ENCODE peak calls at places on chromosomes 13 and 19, in four cellular contexts. One of them, this sample, is unnamed.
A peak's percentile ranks its signal among the peaks of the same experiment; 100 is the strongest.

GRCh38 chr19:55486971-55487883 is 1.0 kb upstream of the SSC5D start:
- DNase-seq in cardiac fibroblast: peak; percentile 96
- DNase-seq in tibial nerve: peak; percentile 74
- DNase-seq in caudate nucleus: no peak
- DNase-seq in this sample: peak; percentile 99

GRCh38 chr19:45245334-45245787 is at the start of gene EXOC3L2:
- DNase-seq in cardiac fibroblast: peak; percentile 30
- DNase-seq in tibial nerve: no peak
- DNase-seq in caudate nucleus: no peak
- DNase-seq in this sample: no peak

GRCh38 chr13:72963762-72964161 is 95.0 kb upstream of the KLF5 start:
- DNase-seq in cardiac fibroblast: no peak
- DNase-seq in tibial nerve: no peak
- DNase-seq in caudate nucleus: no peak
- DNase-seq in this sample: no peak

GRCh38 chr13:95188128-95188527 is 113.1 kb downstream of the ABCC4 start:
- DNase-seq in cardiac fibroblast: peak; percentile 20
- DNase-seq in tibial nerve: no peak
- DNase-seq in caudate nucleus: no peak
- DNase-seq in this sample: no peak

GRCh38 chr19:44755219-44755618 is 6.7 kb downstream of the BCL3 start:
- DNase-seq in cardiac fibroblast: no peak
- DNase-seq in tibial nerve: no peak
- DNase-seq in caudate nucleus: no peak
- DNase-seq in this sample: no peak

GRCh38 chr19:2476451-2477140 is 669 bp downstream of the GADD45B start:
- DNase-seq in cardiac fibroblast: peak; percentile 61
- DNase-seq in tibial nerve: no peak
- DNase-seq in caudate nucleus: no peak
- DNase-seq in this sample: peak; percentile 67

GRCh38 chr19:11444059-11444458 is 8.6 kb downstream of the PRKCSH start:
- DNase-seq in cardiac fibroblast: no peak
- DNase-seq in tibial nerve: no peak
- DNase-seq in caudate nucleus: no peak
- DNase-seq in this sample: no peak

GRCh38 chr13:47033216-47033615 is 136.4 kb upstream of the HTR2A start:
- DNase-seq in cardiac fibroblast: peak; percentile 46
- DNase-seq in tibial nerve: no peak
- DNase-seq in caudate nucleus: no peak
- DNase-seq in this sample: peak; percentile 70

GRCh38 chr13:41568143-41568989 is 111.0 kb downstream of the RGCC start:
- DNase-seq in cardiac fibroblast: no peak
- DNase-seq in tibial nerve: no peak
- DNase-seq in caudate nucleus: no peak
- DNase-seq in this sample: peak; percentile 27

GRCh38 chr13:24650157-24650556 is 30.1 kb upstream of the ATP12A start:
- DNase-seq in cardiac fibroblast: peak; percentile 43
- DNase-seq in tibial nerve: no peak
- DNase-seq in caudate nucleus: no peak
- DNase-seq in this sample: no peak

GRCh38 chr13:94478913-94479312 is 569 bp downstream of the DCT start:
- DNase-seq in cardiac fibroblast: no peak
- DNase-seq in tibial nerve: no peak
- DNase-seq in caudate nucleus: no peak
- DNase-seq in this sample: no peak

GRCh38 chr13:26653842-26654241 is 96.4 kb downstream of the WASF3 start:
- DNase-seq in cardiac fibroblast: no peak
- DNase-seq in tibial nerve: no peak
- DNase-seq in caudate nucleus: no peak
- DNase-seq in this sample: no peak

GRCh38 chr19:6032381-6032780 is 54.4 kb upstream of the RANBP3 start:
- DNase-seq in cardiac fibroblast: no peak
- DNase-seq in tibial nerve: no peak
- DNase-seq in caudate nucleus: no peak
- DNase-seq in this sample: no peak

GRCh38 chr13:73939071-73939380 is 195.2 kb downstream of the KLF12 start:
- DNase-seq in cardiac fibroblast: no peak
- DNase-seq in tibial nerve: no peak
- DNase-seq in caudate nucleus: no peak
- DNase-seq in this sample: no peak

GRCh38 chr13:74771964-74772363 is 637.8 kb upstream of the KLF12 start:
- DNase-seq in cardiac fibroblast: peak; percentile 68
- DNase-seq in tibial nerve: no peak
- DNase-seq in caudate nucleus: no peak
- DNase-seq in this sample: peak; percentile 73

GRCh38 chr13:31096624-31097302 is 64.9 kb downstream of the HSPH1 start:
- DNase-seq in cardiac fibroblast: no peak
- DNase-seq in tibial nerve: no peak
- DNase-seq in caudate nucleus: no peak
- DNase-seq in this sample: peak; percentile 3

GRCh38 chr19:41023193-41023592 is 32.1 kb downstream of the CYP2B6 start:
- DNase-seq in cardiac fibroblast: no peak
- DNase-seq in tibial nerve: no peak
- DNase-seq in caudate nucleus: no peak
- DNase-seq in this sample: no peak

GRCh38 chr13:51589793-51590192 is 5.5 kb downstream of the WDFY2 start:
- DNase-seq in cardiac fibroblast: no peak
- DNase-seq in tibial nerve: no peak
- DNase-seq in caudate nucleus: no peak
- DNase-seq in this sample: no peak

GRCh38 chr13:107365466-107366215 is 797.7 kb upstream of the ARGLU1 start:
- DNase-seq in cardiac fibroblast: peak; percentile 40
- DNase-seq in tibial nerve: no peak
- DNase-seq in caudate nucleus: no peak
- DNase-seq in this sample: peak; percentile 65

GRCh38 chr19:4575267-4575793 is 15.8 kb upstream of the SEMA6B start:
- DNase-seq in cardiac fibroblast: peak; percentile 100
- DNase-seq in tibial nerve: peak; percentile 64
- DNase-seq in caudate nucleus: no peak
- DNase-seq in this sample: peak; percentile 94

GRCh38 chr13:107144432-107144831 is 576.5 kb upstream of the ARGLU1 start:
- DNase-seq in cardiac fibroblast: peak; percentile 0
- DNase-seq in tibial nerve: no peak
- DNase-seq in caudate nucleus: no peak
- DNase-seq in this sample: no peak

GRCh38 chr19:40054632-40055031 is 1.4 kb downstream of the ZNF780B start:
- DNase-seq in cardiac fibroblast: no peak
- DNase-seq in tibial nerve: no peak
- DNase-seq in caudate nucleus: no peak
- DNase-seq in this sample: no peak

GRCh38 chr19:30133803-30134202 is 191.8 kb downstream of the URI1 start:
- DNase-seq in cardiac fibroblast: no peak
- DNase-seq in tibial nerve: no peak
- DNase-seq in caudate nucleus: no peak
- DNase-seq in this sample: no peak

GRCh38 chr13:35700661-35701060 is 224.2 kb upstream of the MAB21L1 start:
- DNase-seq in cardiac fibroblast: no peak
- DNase-seq in tibial nerve: no peak
- DNase-seq in caudate nucleus: no peak
- DNase-seq in this sample: no peak

GRCh38 chr19:39411006-39411831 is 1.2 kb upstream of the PLEKHG2 start:
- DNase-seq in cardiac fibroblast: peak; percentile 89
- DNase-seq in tibial nerve: peak; percentile 70
- DNase-seq in caudate nucleus: no peak
- DNase-seq in this sample: no peak

GRCh38 chr13:113172419-113172926 is 14.0 kb downstream of the PROZ start:
- DNase-seq in cardiac fibroblast: no peak
- DNase-seq in tibial nerve: no peak
- DNase-seq in caudate nucleus: no peak
- DNase-seq in this sample: no peak

GRCh38 chr19:44071824-44072542 is at the start of gene ZNF284:
- DNase-seq in cardiac fibroblast: peak; percentile 89
- DNase-seq in tibial nerve: peak; percentile 77
- DNase-seq in caudate nucleus: peak; percentile 90
- DNase-seq in this sample: peak; percentile 88

GRCh38 chr13:52002361-52002760 is 8.9 kb downstream of the ATP7B start:
- DNase-seq in cardiac fibroblast: no peak
- DNase-seq in tibial nerve: no peak
- DNase-seq in caudate nucleus: no peak
- DNase-seq in this sample: no peak

GRCh38 chr19:46704379-46705076 is 12.4 kb downstream of the PRKD2 start:
- DNase-seq in cardiac fibroblast: peak; percentile 55
- DNase-seq in tibial nerve: peak; percentile 91
- DNase-seq in caudate nucleus: peak; percentile 18
- DNase-seq in this sample: no peak

GRCh38 chr19:18220632-18221275 is 5.5 kb downstream of the PDE4C start:
- DNase-seq in cardiac fibroblast: no peak
- DNase-seq in tibial nerve: no peak
- DNase-seq in caudate nucleus: no peak
- DNase-seq in this sample: no peak

GRCh38 chr13:46964789-46965527 is 68.1 kb upstream of the HTR2A start:
- DNase-seq in cardiac fibroblast: peak; percentile 39
- DNase-seq in tibial nerve: no peak
- DNase-seq in caudate nucleus: no peak
- DNase-seq in this sample: no peak

GRCh38 chr19:41869374-41869955 is 7.6 kb upstream of the CD79A start:
- DNase-seq in cardiac fibroblast: no peak
- DNase-seq in tibial nerve: no peak
- DNase-seq in caudate nucleus: no peak
- DNase-seq in this sample: no peak

GRCh38 chr19:3932931-3933810 is at the start of gene NMRK2:
- DNase-seq in cardiac fibroblast: no peak
- DNase-seq in tibial nerve: no peak
- DNase-seq in caudate nucleus: no peak
- DNase-seq in this sample: no peak

GRCh38 chr19:3345850-3346460 is 20.4 kb upstream of the NFIC start:
- DNase-seq in cardiac fibroblast: no peak
- DNase-seq in tibial nerve: no peak
- DNase-seq in caudate nucleus: no peak
- DNase-seq in this sample: no peak

GRCh38 chr13:91576590-91576989 is 178.2 kb downstream of the GPC5 start:
- DNase-seq in cardiac fibroblast: peak; percentile 1
- DNase-seq in tibial nerve: no peak
- DNase-seq in caudate nucleus: no peak
- DNase-seq in this sample: no peak

GRCh38 chr13:78137404-78138142 is 218.9 kb upstream of the EDNRB start:
- DNase-seq in cardiac fibroblast: peak; percentile 71
- DNase-seq in tibial nerve: peak; percentile 27
- DNase-seq in caudate nucleus: peak; percentile 10
- DNase-seq in this sample: peak; percentile 52

GRCh38 chr13:73971481-73971880 is 162.7 kb downstream of the KLF12 start:
- DNase-seq in cardiac fibroblast: no peak
- DNase-seq in tibial nerve: no peak
- DNase-seq in caudate nucleus: no peak
- DNase-seq in this sample: no peak